ENCODE peak calls at places on chromosomes 6 and 20, in nine cellular contexts. C, T, W, U, Y, B, O, H and R are unnamed samples.

GRCh38 chr20:12936020-12936419 is 72.8 kb upstream of the SPTLC3 start:
- DNase-seq in Y (no peak), U (no peak), T (no peak), B (no peak), O (no peak), W (no peak), C (no peak), H (no peak), R (no peak)

GRCh38 chr6:36025260-36025931 is 955 bp upstream of the SLC26A8 start:
- DNase-seq in T (peak; percentile 43), Y (no peak), O (no peak), U (no peak), C (no peak), H (no peak), W (no peak), B (no peak), R (no peak)

GRCh38 chr6:44216677-44217331 is at the start of gene MYMX:
- DNase-seq in T (no peak), C (peak; percentile 34), Y (no peak), O (no peak), B (no peak), H (no peak), U (no peak), W (peak; percentile 57), R (no peak)

GRCh38 chr6:15500901-15501805 is 161.7 kb downstream of the DTNBP1 start:
- DNase-seq in T (no peak), U (peak; percentile 48), Y (no peak), W (no peak), B (no peak), C (no peak), H (no peak), O (no peak), R (no peak)

GRCh38 chr6:37396571-37397185 is 36.3 kb upstream of the CMTR1 start:
- DNase-seq in C (no peak), U (no peak), T (peak; percentile 24), Y (no peak), W (no peak), O (no peak), B (no peak), H (no peak), R (no peak)

GRCh38 chr6:36268478-36269248 is 1.2 kb upstream of the PNPLA1 start:
- DNase-seq in O (no peak), W (no peak), C (no peak), B (peak; percentile 49), T (peak; percentile 26), H (no peak), U (no peak), Y (peak; percentile 59), R (no peak)

GRCh38 chr20:37866051-37866450 is 36.9 kb upstream of the VSTM2L start:
- DNase-seq in T (no peak), W (no peak), C (no peak), O (no peak), B (no peak), H (no peak), Y (no peak), U (no peak), R (no peak)

GRCh38 chr6:64988148-64988547 is 718.9 kb downstream of the EYS start:
- DNase-seq in U (no peak), H (no peak), B (no peak), W (peak; percentile 8), C (no peak), T (no peak), O (no peak), Y (no peak), R (no peak)

GRCh38 chr20:10919549-10920140 is 245.8 kb upstream of the JAG1 start:
- DNase-seq in B (no peak), O (no peak), C (no peak), U (no peak), T (peak; percentile 80), Y (peak; percentile 39), H (peak; percentile 53), W (no peak), R (no peak)

GRCh38 chr6:3363296-3364025 is 93.4 kb downstream of the SLC22A23 start:
- DNase-seq in Y (no peak), O (no peak), B (no peak), W (no peak), C (no peak), T (no peak), H (no peak), U (no peak), R (no peak)

GRCh38 chr6:152635949-152636674 is 1.1 kb downstream of the SYNE1 start:
- DNase-seq in W (no peak), T (peak; percentile 21), C (peak; percentile 56), O (no peak), Y (peak; percentile 66), U (no peak), H (no peak), B (peak; percentile 45), R (no peak)

GRCh38 chr20:56422131-56422823 is 10.2 kb downstream of the CASS4 start:
- DNase-seq in T (peak; percentile 73), Y (no peak), C (no peak), U (peak; percentile 55), H (no peak), B (no peak), O (no peak), W (no peak), R (no peak)

GRCh38 chr20:18721716-18722115 is 91.9 kb upstream of the SCP2D1 start:
- DNase-seq in T (no peak), H (no peak), W (no peak), U (no peak), Y (peak; percentile 50), O (no peak), C (no peak), B (no peak), R (no peak)

GRCh38 chr6:111842891-111843290 is 30.4 kb downstream of the FYN start:
- DNase-seq in T (no peak), H (peak; percentile 53), U (no peak), C (no peak), W (no peak), O (no peak), B (no peak), Y (no peak), R (no peak)

GRCh38 chr6:130425532-130425931 is 59.7 kb downstream of the TMEM200A start:
- DNase-seq in C (no peak), B (no peak), T (no peak), U (no peak), W (no peak), Y (no peak), O (no peak), H (no peak), R (no peak)

GRCh38 chr6:170423030-170423429 is 116.5 kb downstream of the FAM120B start:
- DNase-seq in H (no peak), B (no peak), C (no peak), T (no peak), Y (no peak), W (no peak), U (no peak), O (no peak), R (no peak)

GRCh38 chr20:44264287-44264686 is 17.2 kb downstream of the GDAP1L1 start:
- DNase-seq in Y (no peak), H (no peak), U (no peak), O (no peak), C (no peak), T (no peak), W (no peak), B (no peak), R (no peak)

GRCh38 chr6:46626228-46626909 is 26.2 kb downstream of the CYP39A1 start:
- DNase-seq in U (no peak), Y (no peak), T (peak; percentile 64), H (no peak), B (no peak), W (no peak), O (no peak), C (peak; percentile 23), R (no peak)

GRCh38 chr6:33197431-33198048 is 2.9 kb downstream of the RXRB start:
- DNase-seq in B (no peak), H (no peak), O (no peak), W (peak; percentile 81), Y (no peak), T (peak; percentile 72), U (peak; percentile 69), C (peak; percentile 38), R (no peak)

GRCh38 chr20:33791959-33792597 is 19.1 kb upstream of the CHMP4B start:
- DNase-seq in C (peak; percentile 43), O (no peak), H (peak; percentile 54), Y (peak; percentile 30), W (peak; percentile 51), U (peak; percentile 83), T (peak; percentile 44), B (no peak), R (peak; percentile 26)

GRCh38 chr20:41304002-41304401 is 13.5 kb downstream of the ZHX3 start:
- DNase-seq in C (no peak), Y (no peak), B (no peak), W (no peak), H (no peak), O (no peak), U (no peak), T (no peak), R (no peak)